ENCODE peak calls at places on chromosomes 12 and 14, in five cellular contexts. One of them, this sample, is unnamed.
A peak's percentile ranks its signal among the peaks of the same experiment; 100 is the strongest.

GRCh38 chr12:52524241-52524897 is 4.2 kb upstream of the KRT5 start:
- DNase-seq in choroid plexus epithelial cell: no peak
- DNase-seq in endothelial cell of umbilical vein: no peak
- DNase-seq in heart left ventricle: no peak
- DNase-seq in ovary: no peak
- DNase-seq in this sample: no peak

GRCh38 chr12:109735825-109736551 is 22.4 kb downstream of the FAM222A start:
- DNase-seq in ovary: peak; percentile 13
- DNase-seq in endothelial cell of umbilical vein: no peak
- DNase-seq in heart left ventricle: peak; percentile 59
- DNase-seq in choroid plexus epithelial cell: no peak
- DNase-seq in this sample: peak; percentile 22

GRCh38 chr12:124369055-124369900 is 74.4 kb downstream of the RFLNA start:
- DNase-seq in endothelial cell of umbilical vein: peak; percentile 90
- DNase-seq in ovary: peak; percentile 94
- DNase-seq in heart left ventricle: peak; percentile 94
- DNase-seq in choroid plexus epithelial cell: peak; percentile 96
- DNase-seq in this sample: no peak

GRCh38 chr12:107405436-107405835 is 280.2 kb upstream of the PWP1 start:
- DNase-seq in choroid plexus epithelial cell: no peak
- DNase-seq in heart left ventricle: peak; percentile 65
- DNase-seq in endothelial cell of umbilical vein: no peak
- DNase-seq in ovary: no peak
- DNase-seq in this sample: peak; percentile 66

GRCh38 chr12:67096533-67097318 is 172.4 kb upstream of the CAND1 start:
- DNase-seq in ovary: no peak
- DNase-seq in endothelial cell of umbilical vein: no peak
- DNase-seq in heart left ventricle: no peak
- DNase-seq in choroid plexus epithelial cell: peak; percentile 11
- DNase-seq in this sample: no peak

GRCh38 chr12:43675048-43675904 is 83.3 kb downstream of the PUS7L start:
- DNase-seq in endothelial cell of umbilical vein: no peak
- DNase-seq in heart left ventricle: peak; percentile 27
- DNase-seq in ovary: no peak
- DNase-seq in choroid plexus epithelial cell: no peak
- DNase-seq in this sample: no peak

GRCh38 chr12:131106542-131106941 is 152.8 kb downstream of the ADGRD1 start:
- DNase-seq in ovary: peak; percentile 2
- DNase-seq in heart left ventricle: no peak
- DNase-seq in choroid plexus epithelial cell: no peak
- DNase-seq in endothelial cell of umbilical vein: no peak
- DNase-seq in this sample: no peak

GRCh38 chr12:75974323-75975273 is 57.0 kb downstream of the PHLDA1 start:
- DNase-seq in ovary: no peak
- DNase-seq in choroid plexus epithelial cell: no peak
- DNase-seq in endothelial cell of umbilical vein: no peak
- DNase-seq in heart left ventricle: no peak
- DNase-seq in this sample: no peak

GRCh38 chr12:4609071-4609470 is 39.8 kb downstream of the AKAP3 start:
- DNase-seq in choroid plexus epithelial cell: no peak
- DNase-seq in endothelial cell of umbilical vein: no peak
- DNase-seq in ovary: no peak
- DNase-seq in heart left ventricle: no peak
- DNase-seq in this sample: no peak

GRCh38 chr14:94379291-94380224 is 8.8 kb downstream of the SERPINA1 start:
- DNase-seq in choroid plexus epithelial cell: no peak
- DNase-seq in endothelial cell of umbilical vein: no peak
- DNase-seq in ovary: no peak
- DNase-seq in heart left ventricle: no peak
- DNase-seq in this sample: no peak

GRCh38 chr14:56585461-56586084 is 6.0 kb downstream of the TMEM260 start:
- DNase-seq in heart left ventricle: no peak
- DNase-seq in endothelial cell of umbilical vein: no peak
- DNase-seq in choroid plexus epithelial cell: no peak
- DNase-seq in ovary: no peak
- DNase-seq in this sample: no peak

GRCh38 chr14:102927346-102927877 is 4.9 kb downstream of the AMN start:
- DNase-seq in heart left ventricle: peak; percentile 56
- DNase-seq in choroid plexus epithelial cell: no peak
- DNase-seq in ovary: no peak
- DNase-seq in endothelial cell of umbilical vein: no peak
- DNase-seq in this sample: no peak
- H3K4me3 ChIP-seq in heart left ventricle: no peak overlapping the region
- H3K4me3 ChIP-seq in choroid plexus epithelial cell: no peak overlapping the region
- H3K4me3 ChIP-seq in ovary: no peak overlapping the region
- H3K4me3 ChIP-seq in endothelial cell of umbilical vein: no peak overlapping the region
- H3K4me3 ChIP-seq in this sample: no peak overlapping the region

DNA sequence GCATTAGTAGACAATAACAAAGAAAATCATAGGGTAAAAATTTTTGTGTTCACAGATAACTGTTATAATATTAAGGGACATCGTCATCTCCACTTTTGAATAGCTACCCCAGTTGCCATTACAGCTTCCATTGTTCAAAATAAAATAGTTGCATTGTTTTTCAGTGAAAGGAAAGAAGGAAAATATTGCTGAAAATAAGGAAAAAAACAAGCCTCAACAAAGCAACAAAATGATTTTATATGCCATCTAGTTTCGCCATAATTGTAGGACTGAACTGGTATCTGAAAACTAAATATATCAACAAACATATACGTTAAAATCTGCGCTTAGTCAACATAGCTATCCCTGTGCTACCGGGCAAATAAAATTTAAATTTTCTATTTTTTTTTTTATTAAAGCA is 3.3 kb downstream of the CDK17 start:
- DNase-seq in choroid plexus epithelial cell: no peak
- DNase-seq in endothelial cell of umbilical vein: peak; percentile 49
- DNase-seq in heart left ventricle: no peak
- DNase-seq in ovary: no peak
- DNase-seq in this sample: no peak
- H3K4me3 ChIP-seq in choroid plexus epithelial cell: no peak overlapping the region
- H3K4me3 ChIP-seq in endothelial cell of umbilical vein: peak overlapping the region; percentile 80
- H3K4me3 ChIP-seq in heart left ventricle: no peak overlapping the region
- H3K4me3 ChIP-seq in ovary: no peak overlapping the region
- H3K4me3 ChIP-seq in this sample: no peak overlapping the region

GRCh38 chr12:104671407-104672095 is 214.8 kb downstream of the CHST11 start:
- DNase-seq in ovary: peak; percentile 61
- DNase-seq in endothelial cell of umbilical vein: peak; percentile 94
- DNase-seq in heart left ventricle: peak; percentile 83
- DNase-seq in choroid plexus epithelial cell: peak; percentile 81
- DNase-seq in this sample: peak; percentile 59

GRCh38 chr12:104673294-104674062 is 216.7 kb downstream of the CHST11 start:
- DNase-seq in ovary: no peak
- DNase-seq in choroid plexus epithelial cell: peak; percentile 26
- DNase-seq in heart left ventricle: no peak
- DNase-seq in endothelial cell of umbilical vein: no peak
- DNase-seq in this sample: peak; percentile 37

GRCh38 chr12:104672501-104673265 is 215.9 kb downstream of the CHST11 start:
- DNase-seq in heart left ventricle: peak; percentile 70
- DNase-seq in choroid plexus epithelial cell: no peak
- DNase-seq in endothelial cell of umbilical vein: no peak
- DNase-seq in ovary: no peak
- DNase-seq in this sample: no peak

GRCh38 chr12:104670439-104671406 is 214.0 kb downstream of the CHST11 start:
- DNase-seq in ovary: no peak
- DNase-seq in choroid plexus epithelial cell: no peak
- DNase-seq in endothelial cell of umbilical vein: no peak
- DNase-seq in heart left ventricle: no peak
- DNase-seq in this sample: no peak

GRCh38 chr12:104672096-104672445 is 215.3 kb downstream of the CHST11 start:
- DNase-seq in choroid plexus epithelial cell: no peak
- DNase-seq in endothelial cell of umbilical vein: no peak
- DNase-seq in ovary: no peak
- DNase-seq in heart left ventricle: no peak
- DNase-seq in this sample: no peak
- H3K4me3 ChIP-seq in choroid plexus epithelial cell: no peak overlapping the region
- H3K4me3 ChIP-seq in endothelial cell of umbilical vein: no peak overlapping the region
- H3K4me3 ChIP-seq in ovary: no peak overlapping the region
- H3K4me3 ChIP-seq in heart left ventricle: no peak overlapping the region
- H3K4me3 ChIP-seq in this sample: no peak overlapping the region

DNA sequence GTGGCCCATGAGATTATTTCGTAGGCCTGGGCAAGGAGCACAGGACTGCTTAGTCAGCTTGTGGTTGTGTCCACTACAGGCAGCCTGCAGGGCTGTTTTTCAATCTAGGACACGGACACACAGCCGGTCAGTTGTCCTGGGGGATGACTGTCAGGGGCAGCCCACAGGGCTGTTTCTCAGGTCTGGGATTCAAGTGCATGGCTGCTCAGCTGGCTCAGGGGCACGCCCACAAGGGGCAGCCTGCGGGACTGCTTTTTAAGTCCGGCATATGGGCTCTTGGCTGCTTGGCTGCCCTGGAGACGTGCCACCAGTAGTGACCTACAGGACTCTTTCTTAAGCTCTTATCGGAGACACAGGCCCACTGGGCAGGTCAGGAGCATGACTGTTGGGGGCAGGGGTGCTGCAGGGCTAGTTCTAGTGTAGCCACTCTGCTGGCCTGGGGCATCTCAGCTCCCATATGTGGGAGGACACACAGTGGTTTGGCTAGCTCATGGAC is 26.6 kb upstream of the GTF2A1 start:
- DNase-seq in choroid plexus epithelial cell: no peak
- DNase-seq in heart left ventricle: no peak
- DNase-seq in endothelial cell of umbilical vein: no peak
- DNase-seq in ovary: no peak
- DNase-seq in this sample: no peak
- H3K4me3 ChIP-seq in choroid plexus epithelial cell: no peak overlapping the region
- H3K4me3 ChIP-seq in heart left ventricle: no peak overlapping the region
- H3K4me3 ChIP-seq in endothelial cell of umbilical vein: no peak overlapping the region
- H3K4me3 ChIP-seq in ovary: no peak overlapping the region
- H3K4me3 ChIP-seq in this sample: no peak overlapping the region

GRCh38 chr12:14810167-14810952 is 3.6 kb downstream of the SMCO3 start:
- DNase-seq in endothelial cell of umbilical vein: no peak
- DNase-seq in choroid plexus epithelial cell: no peak
- DNase-seq in heart left ventricle: no peak
- DNase-seq in ovary: no peak
- DNase-seq in this sample: no peak
- H3K4me3 ChIP-seq in endothelial cell of umbilical vein: no peak overlapping the region
- H3K4me3 ChIP-seq in choroid plexus epithelial cell: no peak overlapping the region
- H3K4me3 ChIP-seq in heart left ventricle: no peak overlapping the region
- H3K4me3 ChIP-seq in ovary: no peak overlapping the region
- H3K4me3 ChIP-seq in this sample: no peak overlapping the region

GRCh38 chr14:23306113-23306411 is 571 bp upstream of the BCL2L2 start:
- DNase-seq in ovary: no peak
- DNase-seq in heart left ventricle: no peak
- DNase-seq in endothelial cell of umbilical vein: no peak
- DNase-seq in choroid plexus epithelial cell: peak; percentile 38
- DNase-seq in this sample: no peak
- H3K4me3 ChIP-seq in ovary: peak overlapping the region; percentile 67
- H3K4me3 ChIP-seq in heart left ventricle: peak overlapping the region; percentile 67
- H3K4me3 ChIP-seq in endothelial cell of umbilical vein: peak overlapping the region; percentile 19
- H3K4me3 ChIP-seq in choroid plexus epithelial cell: peak overlapping the region; percentile 96
- H3K4me3 ChIP-seq in this sample: peak overlapping the region; percentile 95

DNA sequence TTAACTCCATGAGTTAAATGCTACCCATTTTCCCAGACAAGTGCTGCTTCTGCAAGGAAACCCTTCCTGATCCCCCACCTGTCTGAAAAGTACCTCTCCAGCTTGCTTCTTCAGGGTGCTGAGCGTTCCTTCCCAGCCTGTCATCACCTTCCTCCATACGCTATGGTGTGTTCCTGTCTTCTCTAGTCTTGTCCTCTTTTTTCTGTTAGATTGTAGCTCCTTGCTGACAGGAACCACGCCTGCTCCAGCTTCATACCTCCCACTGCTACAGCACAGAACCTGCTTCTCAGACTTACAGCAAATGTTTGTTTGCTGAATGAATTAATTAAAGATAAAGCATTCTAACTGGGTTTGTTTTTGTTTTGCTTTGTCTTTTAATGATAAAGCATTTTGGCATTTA is 39.1 kb downstream of the ERH start:
- DNase-seq in heart left ventricle: no peak
- DNase-seq in endothelial cell of umbilical vein: no peak
- DNase-seq in ovary: no peak
- DNase-seq in choroid plexus epithelial cell: no peak
- DNase-seq in this sample: no peak
- H3K4me3 ChIP-seq in heart left ventricle: no peak overlapping the region
- H3K4me3 ChIP-seq in endothelial cell of umbilical vein: no peak overlapping the region
- H3K4me3 ChIP-seq in ovary: no peak overlapping the region
- H3K4me3 ChIP-seq in choroid plexus epithelial cell: no peak overlapping the region
- H3K4me3 ChIP-seq in this sample: no peak overlapping the region

GRCh38 chr14:75578099-75578785 is at the start of gene FLVCR2:
- DNase-seq in heart left ventricle: peak; percentile 89
- DNase-seq in ovary: peak; percentile 84
- DNase-seq in choroid plexus epithelial cell: peak; percentile 87
- DNase-seq in endothelial cell of umbilical vein: peak; percentile 64
- DNase-seq in this sample: peak; percentile 59

GRCh38 chr14:75577090-75577489 is 1.3 kb upstream of the FLVCR2 start:
- DNase-seq in endothelial cell of umbilical vein: no peak
- DNase-seq in choroid plexus epithelial cell: no peak
- DNase-seq in heart left ventricle: no peak
- DNase-seq in ovary: no peak
- DNase-seq in this sample: no peak

GRCh38 chr14:75578786-75579781 is 664 bp downstream of the FLVCR2 start:
- DNase-seq in heart left ventricle: no peak
- DNase-seq in ovary: no peak
- DNase-seq in endothelial cell of umbilical vein: peak; percentile 61
- DNase-seq in choroid plexus epithelial cell: peak; percentile 29
- DNase-seq in this sample: no peak

GRCh38 chr14:75577724-75578098 is 709 bp upstream of the FLVCR2 start:
- DNase-seq in choroid plexus epithelial cell: peak; percentile 92
- DNase-seq in heart left ventricle: peak; percentile 90
- DNase-seq in endothelial cell of umbilical vein: peak; percentile 82
- DNase-seq in ovary: peak; percentile 85
- DNase-seq in this sample: peak; percentile 85

GRCh38 chr14:75579882-75580281 is 1.5 kb downstream of the FLVCR2 start:
- DNase-seq in ovary: no peak
- DNase-seq in choroid plexus epithelial cell: no peak
- DNase-seq in endothelial cell of umbilical vein: no peak
- DNase-seq in heart left ventricle: no peak
- DNase-seq in this sample: no peak
- H3K4me3 ChIP-seq in ovary: no peak overlapping the region
- H3K4me3 ChIP-seq in choroid plexus epithelial cell: peak overlapping the region; percentile 83
- H3K4me3 ChIP-seq in endothelial cell of umbilical vein: no peak overlapping the region
- H3K4me3 ChIP-seq in heart left ventricle: no peak overlapping the region
- H3K4me3 ChIP-seq in this sample: no peak overlapping the region

This sample was measured in BE2C.